ENCODE peak calls at places on chromosomes 3 and 15, in seven cellular contexts. One of them, this sample, is unnamed.

GRCh38 chr3:73623996-73624362 is 762 bp downstream of the PDZRN3 start:
- DNase-seq in GM20000: no peak
- DNase-seq in NCI-H1105: peak
- DNase-seq in stimulated activated CD8-positive, alpha-beta memory T cell treated with anti-CD3 and anti-CD28 coated beads, Interleukin-15, amount 100 ng/mL, for 1 hour: no peak
- DNase-seq in bronchial epithelial cell: no peak
- DNase-seq in HFF-Myc: no peak
- DNase-seq in lung microvascular endothelial cell: no peak
- DNase-seq in this sample: no peak

GRCh38 chr3:172293093-172293492 is 155.2 kb downstream of the GHSR start:
- DNase-seq in bronchial epithelial cell: no peak
- DNase-seq in HFF-Myc: no peak
- DNase-seq in stimulated activated CD8-positive, alpha-beta memory T cell treated with anti-CD3 and anti-CD28 coated beads, Interleukin-15, amount 100 ng/mL, for 1 hour: no peak
- DNase-seq in lung microvascular endothelial cell: no peak
- DNase-seq in NCI-H1105: no peak
- DNase-seq in GM20000: no peak
- DNase-seq in this sample: no peak

GRCh38 chr3:148146241-148146640 is 551.5 kb upstream of the AGTR1 start:
- DNase-seq in GM20000: no peak
- DNase-seq in stimulated activated CD8-positive, alpha-beta memory T cell treated with anti-CD3 and anti-CD28 coated beads, Interleukin-15, amount 100 ng/mL, for 1 hour: no peak
- DNase-seq in HFF-Myc: no peak
- DNase-seq in NCI-H1105: no peak
- DNase-seq in lung microvascular endothelial cell: no peak
- DNase-seq in bronchial epithelial cell: no peak
- DNase-seq in this sample: no peak

GRCh38 chr3:64445318-64446300 is 220.3 kb upstream of the PRICKLE2 start:
- DNase-seq in lung microvascular endothelial cell: no peak
- DNase-seq in stimulated activated CD8-positive, alpha-beta memory T cell treated with anti-CD3 and anti-CD28 coated beads, Interleukin-15, amount 100 ng/mL, for 1 hour: no peak
- DNase-seq in HFF-Myc: no peak
- DNase-seq in GM20000: peak
- DNase-seq in NCI-H1105: peak
- DNase-seq in bronchial epithelial cell: no peak
- DNase-seq in this sample: no peak

GRCh38 chr3:58274027-58274614 is 31.9 kb upstream of the RPP14 start:
- DNase-seq in HFF-Myc: no peak
- DNase-seq in lung microvascular endothelial cell: peak
- DNase-seq in stimulated activated CD8-positive, alpha-beta memory T cell treated with anti-CD3 and anti-CD28 coated beads, Interleukin-15, amount 100 ng/mL, for 1 hour: no peak
- DNase-seq in NCI-H1105: no peak
- DNase-seq in GM20000: no peak
- DNase-seq in bronchial epithelial cell: no peak
- DNase-seq in this sample: no peak

GRCh38 chr3:168121175-168121853 is 25.6 kb upstream of the GOLIM4 start:
- DNase-seq in lung microvascular endothelial cell: peak
- DNase-seq in NCI-H1105: no peak
- DNase-seq in bronchial epithelial cell: no peak
- DNase-seq in GM20000: no peak
- DNase-seq in HFF-Myc: no peak
- DNase-seq in stimulated activated CD8-positive, alpha-beta memory T cell treated with anti-CD3 and anti-CD28 coated beads, Interleukin-15, amount 100 ng/mL, for 1 hour: no peak
- DNase-seq in this sample: no peak

GRCh38 chr3:75781079-75781745 is 4.1 kb downstream of the ZNF717 start:
- DNase-seq in bronchial epithelial cell: peak
- DNase-seq in HFF-Myc: no peak
- DNase-seq in NCI-H1105: no peak
- DNase-seq in GM20000: no peak
- DNase-seq in stimulated activated CD8-positive, alpha-beta memory T cell treated with anti-CD3 and anti-CD28 coated beads, Interleukin-15, amount 100 ng/mL, for 1 hour: no peak
- DNase-seq in lung microvascular endothelial cell: no peak
- DNase-seq in this sample: no peak

GRCh38 chr15:38554354-38554753 is 10.3 kb downstream of the RASGRP1 start:
- DNase-seq in stimulated activated CD8-positive, alpha-beta memory T cell treated with anti-CD3 and anti-CD28 coated beads, Interleukin-15, amount 100 ng/mL, for 1 hour: no peak
- DNase-seq in GM20000: peak
- DNase-seq in lung microvascular endothelial cell: peak
- DNase-seq in HFF-Myc: no peak
- DNase-seq in bronchial epithelial cell: no peak
- DNase-seq in NCI-H1105: no peak
- DNase-seq in this sample: no peak

GRCh38 chr3:99637381-99638111 is 848 bp upstream of the COL8A1 start:
- DNase-seq in bronchial epithelial cell: peak
- DNase-seq in stimulated activated CD8-positive, alpha-beta memory T cell treated with anti-CD3 and anti-CD28 coated beads, Interleukin-15, amount 100 ng/mL, for 1 hour: no peak
- DNase-seq in HFF-Myc: peak
- DNase-seq in GM20000: no peak
- DNase-seq in NCI-H1105: no peak
- DNase-seq in lung microvascular endothelial cell: peak
- DNase-seq in this sample: no peak

GRCh38 chr15:39427705-39428104 is 153.2 kb upstream of the THBS1 start:
- DNase-seq in HFF-Myc: no peak
- DNase-seq in stimulated activated CD8-positive, alpha-beta memory T cell treated with anti-CD3 and anti-CD28 coated beads, Interleukin-15, amount 100 ng/mL, for 1 hour: no peak
- DNase-seq in GM20000: no peak
- DNase-seq in NCI-H1105: no peak
- DNase-seq in lung microvascular endothelial cell: no peak
- DNase-seq in bronchial epithelial cell: no peak
- DNase-seq in this sample: no peak

GRCh38 chr3:146589899-146590508 is 15.1 kb downstream of the PLSCR5 start:
- DNase-seq in GM20000: peak
- DNase-seq in HFF-Myc: no peak
- DNase-seq in bronchial epithelial cell: peak
- DNase-seq in NCI-H1105: peak
- DNase-seq in lung microvascular endothelial cell: peak
- DNase-seq in stimulated activated CD8-positive, alpha-beta memory T cell treated with anti-CD3 and anti-CD28 coated beads, Interleukin-15, amount 100 ng/mL, for 1 hour: no peak
- DNase-seq in this sample: peak

GRCh38 chr3:190361791-190362190 is 26.2 kb upstream of the CLDN16 start:
- DNase-seq in bronchial epithelial cell: no peak
- DNase-seq in HFF-Myc: no peak
- DNase-seq in stimulated activated CD8-positive, alpha-beta memory T cell treated with anti-CD3 and anti-CD28 coated beads, Interleukin-15, amount 100 ng/mL, for 1 hour: no peak
- DNase-seq in lung microvascular endothelial cell: no peak
- DNase-seq in NCI-H1105: no peak
- DNase-seq in GM20000: no peak
- DNase-seq in this sample: no peak

GRCh38 chr3:51146781-51147180 is 238.3 kb upstream of the MANF start:
- DNase-seq in lung microvascular endothelial cell: no peak
- DNase-seq in NCI-H1105: no peak
- DNase-seq in stimulated activated CD8-positive, alpha-beta memory T cell treated with anti-CD3 and anti-CD28 coated beads, Interleukin-15, amount 100 ng/mL, for 1 hour: no peak
- DNase-seq in bronchial epithelial cell: no peak
- DNase-seq in HFF-Myc: no peak
- DNase-seq in GM20000: no peak
- DNase-seq in this sample: no peak

GRCh38 chr15:45162771-45163507 is 24.8 kb downstream of the SHF start:
- DNase-seq in stimulated activated CD8-positive, alpha-beta memory T cell treated with anti-CD3 and anti-CD28 coated beads, Interleukin-15, amount 100 ng/mL, for 1 hour: peak
- DNase-seq in HFF-Myc: peak
- DNase-seq in GM20000: peak
- DNase-seq in NCI-H1105: no peak
- DNase-seq in lung microvascular endothelial cell: peak
- DNase-seq in bronchial epithelial cell: peak
- DNase-seq in this sample: peak

This sample was measured in NCI-H1694.